ENCODE peak calls at places on chromosomes 3 and 15, in four cellular contexts. One of them, this sample, is unnamed.
A peak's percentile ranks its signal among the peaks of the same experiment; 100 is the strongest.

GRCh38 chr3:132805071-132805470 is 82.9 kb upstream of the NPHP3 start:
- DNase-seq in effector memory CD4-positive, alpha-beta T cell: no peak
- DNase-seq in CD8-positive, alpha-beta T cell: no peak
- DNase-seq in GM23248: no peak
- DNase-seq in this sample: no peak

GRCh38 chr15:22262613-22263020 is 182.3 kb downstream of the OR4M2 start:
- DNase-seq in effector memory CD4-positive, alpha-beta T cell: peak; percentile 33
- DNase-seq in GM23248: no peak
- DNase-seq in CD8-positive, alpha-beta T cell: peak; percentile 29
- DNase-seq in this sample: no peak

GRCh38 chr3:128698211-128699011 is 27.6 kb upstream of the RAB7A start:
- DNase-seq in CD8-positive, alpha-beta T cell: peak; percentile 22
- DNase-seq in GM23248: peak; percentile 67
- DNase-seq in effector memory CD4-positive, alpha-beta T cell: no peak
- DNase-seq in this sample: peak; percentile 17

GRCh38 chr3:140244893-140245292 is 309.9 kb downstream of the CLSTN2 start:
- DNase-seq in effector memory CD4-positive, alpha-beta T cell: no peak
- DNase-seq in GM23248: no peak
- DNase-seq in CD8-positive, alpha-beta T cell: no peak
- DNase-seq in this sample: no peak

GRCh38 chr3:107928084-107928445 is 162.8 kb downstream of the CD47 start:
- DNase-seq in effector memory CD4-positive, alpha-beta T cell: no peak
- DNase-seq in GM23248: peak; percentile 72
- DNase-seq in CD8-positive, alpha-beta T cell: no peak
- DNase-seq in this sample: no peak

GRCh38 chr3:150055332-150055731 is 84.6 kb upstream of the PFN2 start:
- DNase-seq in GM23248: no peak
- DNase-seq in effector memory CD4-positive, alpha-beta T cell: no peak
- DNase-seq in CD8-positive, alpha-beta T cell: no peak
- DNase-seq in this sample: no peak

GRCh38 chr15:25181290-25182097 is 226.7 kb downstream of the SNRPN start:
- DNase-seq in GM23248: no peak
- DNase-seq in CD8-positive, alpha-beta T cell: peak; percentile 1
- DNase-seq in effector memory CD4-positive, alpha-beta T cell: no peak
- DNase-seq in this sample: no peak

GRCh38 chr15:57352535-57353316 is 23.6 kb upstream of the CGNL1 start:
- DNase-seq in GM23248: no peak
- DNase-seq in effector memory CD4-positive, alpha-beta T cell: no peak
- DNase-seq in CD8-positive, alpha-beta T cell: no peak
- DNase-seq in this sample: no peak

GRCh38 chr15:20340931-20341661 is 200.5 kb downstream of the GOLGA6L6 start:
- DNase-seq in CD8-positive, alpha-beta T cell: peak; percentile 35
- DNase-seq in effector memory CD4-positive, alpha-beta T cell: peak; percentile 50
- DNase-seq in GM23248: no peak
- DNase-seq in this sample: peak; percentile 48

GRCh38 chr3:152865675-152866074 is 30.7 kb downstream of the P2RY1 start:
- DNase-seq in effector memory CD4-positive, alpha-beta T cell: no peak
- DNase-seq in GM23248: peak; percentile 0
- DNase-seq in CD8-positive, alpha-beta T cell: no peak
- DNase-seq in this sample: no peak

GRCh38 chr3:59796486-59796885 is 746.7 kb upstream of the CFAP20DC start:
- DNase-seq in CD8-positive, alpha-beta T cell: no peak
- DNase-seq in GM23248: peak; percentile 32
- DNase-seq in effector memory CD4-positive, alpha-beta T cell: no peak
- DNase-seq in this sample: no peak

GRCh38 chr3:45688882-45689786 is at the start of gene SACM1L:
- DNase-seq in effector memory CD4-positive, alpha-beta T cell: peak; percentile 94
- DNase-seq in CD8-positive, alpha-beta T cell: peak; percentile 94
- DNase-seq in GM23248: peak; percentile 100
- DNase-seq in this sample: peak; percentile 96

GRCh38 chr3:123285066-123285465 is 83.3 kb downstream of the SEC22A start:
- DNase-seq in CD8-positive, alpha-beta T cell: no peak
- DNase-seq in GM23248: peak; percentile 39
- DNase-seq in effector memory CD4-positive, alpha-beta T cell: no peak
- DNase-seq in this sample: no peak
- H3K27me3 ChIP-seq in CD8-positive, alpha-beta T cell: no peaks in the 10 kb centered on the region
- H3K27me3 ChIP-seq in GM23248: no peaks in the 10 kb centered on the region
- H3K27me3 ChIP-seq in effector memory CD4-positive, alpha-beta T cell: no peaks in the 10 kb centered on the region
- H3K27me3 ChIP-seq in this sample: no peaks in the 10 kb centered on the region

DNA sequence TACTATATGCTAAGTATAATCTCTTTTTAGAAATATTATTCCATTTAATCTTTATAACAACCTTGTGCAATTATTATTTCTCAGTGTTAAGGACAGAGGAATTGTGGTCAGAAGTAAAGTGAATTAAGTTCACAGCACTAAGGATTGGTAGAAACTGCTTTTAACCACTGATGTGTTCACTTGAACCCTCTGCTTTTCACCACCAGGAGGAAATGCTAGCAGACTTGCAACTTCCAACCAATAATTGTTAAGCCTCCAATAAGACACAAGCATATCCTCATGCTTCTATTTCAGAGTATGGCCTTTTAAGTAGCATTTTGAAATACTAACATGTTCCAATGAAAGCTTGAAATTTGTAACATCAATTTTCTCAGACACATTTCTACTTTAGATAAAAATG is 527.4 kb downstream of the SI start:
- DNase-seq in effector memory CD4-positive, alpha-beta T cell: no peak
- DNase-seq in CD8-positive, alpha-beta T cell: no peak
- DNase-seq in GM23248: no peak
- DNase-seq in this sample: no peak
- H3K27ac ChIP-seq in effector memory CD4-positive, alpha-beta T cell: no peak overlapping the region
- H3K27ac ChIP-seq in CD8-positive, alpha-beta T cell: no peak overlapping the region
- H3K27ac ChIP-seq in GM23248: no peak overlapping the region
- H3K27ac ChIP-seq in this sample: no peak overlapping the region

GRCh38 chr3:14423197-14423743 is 20.9 kb downstream of the SLC6A6 start:
- DNase-seq in effector memory CD4-positive, alpha-beta T cell: no peak
- DNase-seq in CD8-positive, alpha-beta T cell: no peak
- DNase-seq in GM23248: peak; percentile 24
- DNase-seq in this sample: no peak

GRCh38 chr3:14424711-14425573 is 22.5 kb downstream of the SLC6A6 start:
- DNase-seq in effector memory CD4-positive, alpha-beta T cell: peak; percentile 65
- DNase-seq in CD8-positive, alpha-beta T cell: peak; percentile 61
- DNase-seq in GM23248: no peak
- DNase-seq in this sample: no peak

GRCh38 chr3:14425574-14426304 is 23.3 kb downstream of the SLC6A6 start:
- DNase-seq in GM23248: no peak
- DNase-seq in effector memory CD4-positive, alpha-beta T cell: peak; percentile 54
- DNase-seq in CD8-positive, alpha-beta T cell: peak; percentile 45
- DNase-seq in this sample: no peak

GRCh38 chr3:14423963-14424362 is 21.6 kb downstream of the SLC6A6 start:
- DNase-seq in CD8-positive, alpha-beta T cell: no peak
- DNase-seq in GM23248: no peak
- DNase-seq in effector memory CD4-positive, alpha-beta T cell: no peak
- DNase-seq in this sample: no peak

GRCh38 chr3:14422016-14422963 is 19.9 kb downstream of the SLC6A6 start:
- DNase-seq in GM23248: no peak
- DNase-seq in effector memory CD4-positive, alpha-beta T cell: no peak
- DNase-seq in CD8-positive, alpha-beta T cell: no peak
- DNase-seq in this sample: no peak
- H3K4me1 ChIP-seq in GM23248: no peaks in the 10 kb centered on the region
- H3K4me1 ChIP-seq in effector memory CD4-positive, alpha-beta T cell: peaks cover 42% of the 10 kb centered on the region
- H3K4me1 ChIP-seq in CD8-positive, alpha-beta T cell: peaks cover 48% of the 10 kb centered on the region
- H3K4me1 ChIP-seq in this sample: peaks cover 54% of the 10 kb centered on the region

GRCh38 chr3:12379640-12380407 is 91.0 kb downstream of the PPARG start:
- DNase-seq in effector memory CD4-positive, alpha-beta T cell: no peak
- DNase-seq in GM23248: no peak
- DNase-seq in CD8-positive, alpha-beta T cell: no peak
- DNase-seq in this sample: no peak
- H3K27me3 ChIP-seq in effector memory CD4-positive, alpha-beta T cell: no peaks in the 10 kb centered on the region
- H3K27me3 ChIP-seq in GM23248: no peaks in the 10 kb centered on the region
- H3K27me3 ChIP-seq in CD8-positive, alpha-beta T cell: no peaks in the 10 kb centered on the region
- H3K27me3 ChIP-seq in this sample: no peaks in the 10 kb centered on the region

GRCh38 chr3:151312972-151313371 is 3.6 kb downstream of the GPR87 start:
- DNase-seq in CD8-positive, alpha-beta T cell: no peak
- DNase-seq in effector memory CD4-positive, alpha-beta T cell: no peak
- DNase-seq in GM23248: no peak
- DNase-seq in this sample: no peak
- H3K27ac ChIP-seq in CD8-positive, alpha-beta T cell: no peak overlapping the region
- H3K27ac ChIP-seq in effector memory CD4-positive, alpha-beta T cell: no peak overlapping the region
- H3K27ac ChIP-seq in GM23248: no peak overlapping the region
- H3K27ac ChIP-seq in this sample: no peak overlapping the region

GRCh38 chr3:54047568-54047967 is 74.8 kb upstream of the CACNA2D3 start:
- DNase-seq in CD8-positive, alpha-beta T cell: no peak
- DNase-seq in GM23248: peak; percentile 8
- DNase-seq in effector memory CD4-positive, alpha-beta T cell: no peak
- DNase-seq in this sample: no peak
- H3K4me1 ChIP-seq in CD8-positive, alpha-beta T cell: no peaks in the 10 kb centered on the region
- H3K4me1 ChIP-seq in GM23248: no peaks in the 10 kb centered on the region
- H3K4me1 ChIP-seq in effector memory CD4-positive, alpha-beta T cell: no peaks in the 10 kb centered on the region
- H3K4me1 ChIP-seq in this sample: no peaks in the 10 kb centered on the region